ENCODE peak calls at places on chromosomes 11 and 22, in nine cellular contexts. U is OCI-LY7, O is hepatocyte, M is GM23338, H is SK-N-SH, W is HCT116, I is PC-9, E is MM.1S, V is PC-3. S is an unnamed sample.

GRCh38 chr11:14446701-14447169 is 52.9 kb downstream of the COPB1 start:
- DNase-seq in W (no peak), M (no peak), U (no peak), I (no peak), E (no peak), O (no peak), V (peak; percentile 19), H (no peak), S (peak; percentile 80)

GRCh38 chr11:61632096-61632495 is 48.1 kb upstream of the DAGLA start:
- DNase-seq in E (no peak), O (no peak), M (no peak), U (no peak), W (no peak), I (no peak), V (no peak), H (peak; percentile 47), S (no peak)

GRCh38 chr11:10838906-10839305 is 18.9 kb downstream of the ZBED5 start:
- DNase-seq in V (no peak), U (no peak), O (no peak), H (peak; percentile 17), I (no peak), M (no peak), W (no peak), E (no peak), S (no peak)

GRCh38 chr11:62716816-62717215 is 9.3 kb downstream of the GNG3 start:
- DNase-seq in O (no peak), V (no peak), W (no peak), H (no peak), E (no peak), I (no peak), U (no peak), M (no peak), S (no peak)

GRCh38 chr11:115776916-115777315 is 272.7 kb upstream of the CADM1 start:
- DNase-seq in V (no peak), M (no peak), I (no peak), O (no peak), U (no peak), H (no peak), E (no peak), W (no peak), S (no peak)

GRCh38 chr11:83051760-83052671 is 19.7 kb downstream of the RAB30 start:
- DNase-seq in U (no peak), H (no peak), E (no peak), I (no peak), W (no peak), M (no peak), V (peak; percentile 97), O (peak; percentile 64), S (peak; percentile 96)

GRCh38 chr11:1208361-1209261 is 14.3 kb upstream of the MUC5B start:
- DNase-seq in W (no peak), O (no peak), M (no peak), I (no peak), V (no peak), E (no peak), H (peak; percentile 9), U (no peak), S (no peak)

GRCh38 chr22:23094260-23094659 is 23.9 kb downstream of the GNAZ start:
- DNase-seq in I (no peak), V (no peak), O (no peak), U (no peak), M (no peak), H (peak; percentile 37), E (no peak), W (no peak), S (no peak)

GRCh38 chr22:35742342-35743100 is 24.8 kb downstream of the APOL5 start:
- DNase-seq in U (no peak), H (no peak), M (no peak), O (no peak), W (peak; percentile 73), E (no peak), I (peak; percentile 27), V (peak; percentile 63), S (peak; percentile 92)

GRCh38 chr11:69624293-69624692 is 16.7 kb upstream of the CCND1 start:
- DNase-seq in V (no peak), O (no peak), U (no peak), W (no peak), M (no peak), I (no peak), H (no peak), E (no peak), S (no peak)

GRCh38 chr11:13135385-13136271 is 126.5 kb downstream of the RASSF10 start:
- DNase-seq in M (peak; percentile 30), H (no peak), U (no peak), I (peak; percentile 37), E (no peak), O (no peak), V (no peak), W (no peak), S (peak; percentile 32)

GRCh38 chr11:11167806-11168205 is 185.2 kb downstream of the CSNK2A3 start:
- DNase-seq in U (no peak), I (no peak), M (no peak), E (no peak), H (no peak), W (no peak), V (no peak), O (no peak), S (no peak)

GRCh38 chr11:128874406-128874805 is 7.3 kb upstream of the KCNJ1 start:
- DNase-seq in U (no peak), O (no peak), V (no peak), I (no peak), E (no peak), H (no peak), M (no peak), W (no peak), S (peak; percentile 16)

GRCh38 chr11:128872094-128872493 is 5.0 kb upstream of the KCNJ1 start:
- DNase-seq in W (no peak), O (no peak), M (peak; percentile 68), I (no peak), E (no peak), V (no peak), H (no peak), U (no peak), S (no peak)

GRCh38 chr11:128868851-128869671 is 2.0 kb upstream of the KCNJ1 start:
- DNase-seq in E (no peak), O (no peak), H (no peak), W (no peak), M (no peak), U (peak; percentile 17), V (no peak), I (no peak), S (no peak)

GRCh38 chr11:128871165-128871564 is 4.1 kb upstream of the KCNJ1 start:
- DNase-seq in M (peak; percentile 79), I (no peak), O (no peak), V (no peak), H (no peak), U (no peak), E (no peak), W (no peak), S (no peak)

DNA sequence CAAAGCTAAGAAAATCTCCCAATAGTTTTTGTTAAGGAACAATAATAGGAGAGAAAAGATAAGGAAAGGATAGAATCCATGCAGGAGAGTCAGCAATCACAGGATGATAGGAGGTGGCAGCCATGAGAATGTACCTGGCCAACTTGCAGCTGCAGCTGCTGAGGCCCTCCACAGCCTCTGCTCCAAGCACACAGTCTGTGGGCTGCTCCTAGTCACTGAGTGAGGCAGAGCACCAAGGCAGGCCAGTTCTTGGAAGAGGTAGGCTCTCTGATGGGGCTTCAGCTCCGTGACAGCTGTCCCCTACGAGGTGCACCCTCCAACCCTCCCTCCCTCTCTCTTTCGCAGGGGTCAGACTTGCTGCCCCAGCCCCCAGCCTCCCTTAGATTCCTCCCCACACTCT is 5.5 kb upstream of the KCNJ1 start:
- DNase-seq in V (no peak), E (no peak), H (no peak), I (no peak), U (no peak), M (no peak), O (no peak), W (no peak), S (no peak)
- H2AFZ ChIP-seq in V (no peak overlapping the region), E (no peak overlapping the region), H (no peak overlapping the region), I (no peak overlapping the region), U (no peak overlapping the region), M (no peak overlapping the region), O (no peak overlapping the region), W (no peak overlapping the region), S (no peak overlapping the region)

DNA sequence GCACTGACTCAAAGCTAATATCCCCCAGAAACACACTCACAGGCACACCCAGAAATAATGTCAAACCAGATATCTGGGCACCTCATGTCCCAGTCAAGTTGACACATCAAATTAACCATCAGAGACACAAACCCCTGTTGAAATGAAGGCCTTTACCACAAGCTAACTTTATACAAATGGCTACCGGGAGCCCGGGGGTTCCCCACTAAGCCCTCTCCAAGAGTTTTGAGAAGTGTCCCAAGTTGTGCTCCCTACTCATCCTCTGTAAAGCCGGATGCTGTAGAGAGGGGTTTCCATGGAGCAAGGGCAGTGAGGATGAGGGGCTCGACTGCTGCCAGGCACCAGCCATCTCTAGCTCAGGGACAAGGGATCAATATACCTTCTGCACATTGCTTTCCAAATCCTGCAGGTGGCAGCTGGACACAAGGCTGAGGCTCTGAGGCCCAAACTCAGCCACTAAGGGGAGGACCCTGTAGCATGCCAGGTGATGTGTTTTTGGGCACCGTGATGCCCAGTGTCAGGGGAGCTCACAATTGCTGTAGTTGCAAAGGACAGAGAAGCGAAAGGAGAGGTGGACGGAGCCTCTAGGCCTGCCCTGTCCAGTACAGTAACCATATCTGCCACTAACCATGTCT is 145.7 kb downstream of the TTC17 start:
- DNase-seq in M (peak; percentile 79), H (peak; percentile 31), V (peak; percentile 53), E (peak; percentile 49), W (peak; percentile 12), I (peak; percentile 11), O (no peak), U (peak; percentile 4), S (peak; percentile 60)
- H3K9me2 ChIP-seq in M (no peaks in the 10 kb centered on the region), H (no peaks in the 10 kb centered on the region), V (no peaks in the 10 kb centered on the region), E (no peaks in the 10 kb centered on the region), W (no peaks in the 10 kb centered on the region), I (no peaks in the 10 kb centered on the region), O (no peaks in the 10 kb centered on the region), U (no peaks in the 10 kb centered on the region), S (no peaks in the 10 kb centered on the region)

DNA sequence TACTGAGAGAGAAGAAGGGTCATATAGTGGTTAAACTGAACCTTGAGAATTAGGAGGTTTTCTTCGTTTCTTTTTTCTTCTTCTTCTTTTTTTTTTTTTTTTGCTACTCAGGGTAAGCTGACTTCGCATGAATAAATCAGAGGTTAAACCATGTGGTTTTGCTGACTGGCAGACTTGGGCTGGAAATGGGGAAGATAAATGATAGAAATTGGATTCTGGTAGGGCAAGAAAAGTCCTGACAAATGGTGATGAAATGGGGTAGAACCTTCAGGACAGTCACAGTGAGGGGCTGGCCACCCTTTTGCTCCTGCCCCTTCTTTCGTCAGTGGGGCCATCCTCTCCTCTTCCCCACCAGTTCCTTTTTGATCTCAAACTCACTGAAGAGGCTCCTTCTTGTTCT is 1.6 kb upstream of the SWAP70 start:
- DNase-seq in E (no peak), U (peak; percentile 49), M (no peak), O (no peak), I (no peak), W (no peak), H (no peak), V (no peak), S (no peak)
- H2AFZ ChIP-seq in E (no peak overlapping the region), U (peak overlapping the region; percentile 29), M (no peak overlapping the region), O (no peak overlapping the region), I (no peak overlapping the region), W (no peak overlapping the region), H (no peak overlapping the region), V (no peak overlapping the region), S (no peak overlapping the region)

GRCh38 chr11:30990625-30991348 is 378.8 kb downstream of the DCDC1 start:
- DNase-seq in M (no peak), V (no peak), E (no peak), U (no peak), H (no peak), O (no peak), I (no peak), W (no peak), S (no peak)
- H3K9me2 ChIP-seq in M (no peaks in the 10 kb centered on the region), V (no peaks in the 10 kb centered on the region), E (no peaks in the 10 kb centered on the region), U (no peaks in the 10 kb centered on the region), H (no peaks in the 10 kb centered on the region), O (no peaks in the 10 kb centered on the region), I (no peaks in the 10 kb centered on the region), W (no peaks in the 10 kb centered on the region), S (no peaks in the 10 kb centered on the region)

S was measured in GM23248.